ENCODE peak calls at places on chromosomes 2 and 18, in five cellular contexts. P, Q, K, N and C are unnamed samples. For H3K4me1, the result is how much of the 10 kb centered on the place peaks cover.

GRCh38 chr18:63731215-63731614 is 28.5 kb downstream of the SERPINB11 start:
- DNase-seq in P (no peak), Q (no peak), K (no peak), N (no peak), C (no peak)

GRCh38 chr2:5696351-5696740 is 4.2 kb downstream of the SOX11 start:
- DNase-seq in P (peak), Q (peak), K (no peak), N (no peak), C (peak)

GRCh38 chr18:21163647-21164625 is 52.3 kb upstream of the ROCK1 start:
- DNase-seq in P (peak), Q (peak), K (peak), N (no peak), C (peak)

GRCh38 chr2:119697290-119698013 is 18.5 kb downstream of the TMEM177 start:
- DNase-seq in P (no peak), Q (no peak), K (no peak), N (no peak), C (no peak)

GRCh38 chr18:11518788-11519685 is 90.4 kb upstream of the SLC35G4 start:
- DNase-seq in P (peak), Q (peak), K (peak), N (peak), C (peak)

GRCh38 chr2:8453904-8454302 is 228.0 kb upstream of the ID2 start:
- DNase-seq in P (peak), Q (peak), K (peak), N (no peak), C (no peak)

GRCh38 chr2:23599691-23600090 is 214.7 kb downstream of the KLHL29 start:
- DNase-seq in P (no peak), Q (no peak), K (no peak), N (no peak), C (peak)

GRCh38 chr18:45856526-45856925 is 31.1 kb downstream of the SIGLEC15 start:
- DNase-seq in P (peak), Q (peak), K (no peak), N (no peak), C (no peak)

GRCh38 chr2:36184848-36185247 is 170.7 kb upstream of the CRIM1 start:
- DNase-seq in P (no peak), Q (no peak), K (no peak), N (no peak), C (no peak)

GRCh38 chr2:63982335-63982734 is 36.9 kb downstream of the VPS54 start:
- DNase-seq in P (no peak), Q (no peak), K (no peak), N (no peak), C (no peak)

GRCh38 chr2:120820885-120821279 is 85.2 kb downstream of the GLI2 start:
- DNase-seq in P (peak), Q (peak), K (no peak), N (no peak), C (peak)

GRCh38 chr2:159267926-159268325 is 18.6 kb downstream of the WDSUB1 start:
- DNase-seq in P (no peak), Q (peak), K (no peak), N (no peak), C (peak)

GRCh38 chr2:143160732-143161707 is 31.8 kb downstream of the ARHGAP15 start:
- DNase-seq in P (no peak), Q (no peak), K (no peak), N (no peak), C (no peak)

GRCh38 chr18:35862115-35862640 is 110.3 kb upstream of the RMP24 start:
- DNase-seq in P (no peak), Q (peak), K (no peak), N (no peak), C (no peak)

GRCh38 chr2:215841175-215841816 is 172.1 kb downstream of the MREG start:
- DNase-seq in P (no peak), Q (no peak), K (no peak), N (no peak), C (no peak)

GRCh38 chr18:75221397-75221796 is 10.8 kb downstream of the TSHZ1 start:
- DNase-seq in P (peak), Q (no peak), K (no peak), N (no peak), C (no peak)

GRCh38 chr2:20349457-20350034 is 1.1 kb downstream of the PUM2 start:
- DNase-seq in P (peak), Q (no peak), K (peak), N (no peak), C (no peak)

GRCh38 chr18:13295894-13296293 is 77.3 kb downstream of the LDLRAD4 start:
- DNase-seq in P (no peak), Q (no peak), K (no peak), N (no peak), C (no peak)

GRCh38 chr2:237668440-237668839 is 41.1 kb downstream of the LRRFIP1 start:
- DNase-seq in P (no peak), Q (no peak), K (no peak), N (no peak), C (no peak)

GRCh38 chr2:44980786-44981713 is 28.2 kb downstream of the SIX2 start:
- DNase-seq in P (no peak), Q (no peak), K (no peak), N (no peak), C (no peak)

GRCh38 chr2:238090887-238091286 is 9.3 kb upstream of the ESPNL start:
- DNase-seq in P (no peak), Q (no peak), K (no peak), N (no peak), C (no peak)

GRCh38 chr2:23993736-23994269 is 16.1 kb upstream of the MFSD2B start:
- DNase-seq in P (no peak), Q (peak), K (no peak), N (no peak), C (no peak)

GRCh38 chr2:129779783-129780182 is 199.7 kb upstream of the RAB6C start:
- DNase-seq in P (no peak), Q (no peak), K (no peak), N (no peak), C (no peak)

GRCh38 chr2:169095631-169096105 is 26.3 kb downstream of the DHRS9 start:
- DNase-seq in P (peak), Q (peak), K (peak), N (peak), C (peak)

GRCh38 chr2:677056-677949 is at the start of gene TMEM18:
- DNase-seq in P (peak), Q (peak), K (peak), N (peak), C (peak)

GRCh38 chr2:16080516-16080915 is 140.2 kb downstream of the MYCN start:
- DNase-seq in P (no peak), Q (no peak), K (no peak), N (no peak), C (no peak)

GRCh38 chr2:86062043-86062442 is 43.6 kb downstream of the POLR1A start:
- DNase-seq in P (peak), Q (peak), K (peak), N (no peak), C (no peak)

DNA sequence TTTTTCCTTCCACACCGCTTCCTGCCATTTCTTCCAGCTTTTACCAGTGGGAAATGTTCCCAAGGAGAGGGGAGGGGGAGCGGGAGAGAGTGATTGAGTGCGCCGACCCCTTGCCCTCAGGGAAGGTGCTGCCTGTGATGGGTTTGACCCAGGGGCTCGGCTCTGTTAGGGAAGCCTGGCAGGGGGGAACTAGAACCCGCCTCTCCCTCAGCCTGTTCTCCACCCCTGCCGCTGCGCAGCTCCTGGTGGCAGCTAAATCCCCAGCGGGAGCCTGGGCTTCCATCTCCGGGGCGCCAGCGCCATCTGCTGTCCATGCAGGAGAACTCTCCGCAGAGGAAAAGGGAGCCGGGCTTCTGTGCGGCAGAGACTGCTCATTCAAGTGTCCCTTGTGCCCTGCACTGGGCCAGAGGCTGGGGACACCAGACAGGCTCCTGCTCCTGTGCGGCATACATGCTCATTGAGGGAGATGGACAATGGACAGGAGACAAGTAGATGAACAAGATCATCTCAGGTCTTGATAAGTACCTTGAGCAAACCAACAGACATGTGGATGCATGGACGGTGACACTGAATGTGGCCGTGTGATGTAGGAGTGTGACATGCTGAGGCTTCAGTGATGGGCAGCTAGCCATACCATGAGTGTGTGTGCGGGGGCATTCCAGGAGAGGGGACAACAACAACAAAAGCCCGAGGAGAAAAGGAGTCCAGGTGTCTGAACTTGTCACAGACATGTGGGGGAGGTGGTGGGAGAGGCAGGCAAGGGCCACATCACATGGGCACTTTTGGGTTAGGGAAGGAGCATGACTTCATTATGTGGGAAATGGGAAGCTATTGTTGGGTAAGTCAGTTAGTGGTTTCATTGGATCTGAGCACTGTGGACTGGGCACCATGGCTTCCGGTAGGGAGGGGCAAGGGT is 13.3 kb downstream of the CHPF start:
- DNase-seq in P (peak), Q (peak), K (peak), N (peak), C (peak)
- H3K4me3 ChIP-seq in P (peak), Q (no peak), K (peak), N (no peak), C (peak)

DNA sequence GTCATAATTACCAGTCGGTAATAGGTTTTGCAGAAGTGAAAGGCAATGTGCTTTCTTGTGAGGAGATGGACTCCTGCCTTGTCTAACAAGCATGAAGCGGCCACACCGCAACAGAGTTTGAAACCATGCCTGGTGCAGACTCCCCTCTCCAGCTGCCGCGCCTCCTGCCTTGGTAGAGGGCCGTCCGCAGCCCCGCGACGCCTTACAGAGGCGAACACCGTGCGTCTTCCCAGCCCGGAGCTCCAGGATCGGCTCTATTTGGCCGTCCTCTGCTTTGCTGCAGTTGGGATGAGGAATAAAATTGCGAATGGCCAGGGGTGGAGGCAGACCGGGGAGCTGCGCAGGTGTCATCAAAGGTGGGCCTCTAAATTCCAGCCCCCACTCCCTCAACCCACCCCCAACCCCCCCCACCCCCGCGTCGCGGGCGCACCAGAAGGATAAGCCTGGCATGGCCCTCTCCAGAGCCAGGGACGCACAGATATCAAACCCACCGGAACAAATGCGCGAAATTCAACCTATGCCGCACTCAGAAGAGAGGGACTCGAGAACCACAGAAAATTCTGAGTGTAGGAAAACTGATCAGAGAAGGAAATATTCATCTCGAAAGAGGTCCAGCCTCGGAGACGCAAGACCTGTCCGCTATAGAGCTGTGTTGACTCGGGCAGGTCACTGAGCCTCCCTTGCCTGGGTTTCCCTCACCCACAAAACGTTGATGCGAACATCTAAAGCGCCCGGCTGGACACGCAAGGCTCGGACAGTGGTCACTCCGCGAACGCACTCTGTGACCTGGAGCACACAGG is 1.1 kb downstream of the TRABD2A start:
- DNase-seq in P (peak), Q (no peak), K (no peak), N (no peak), C (no peak)
- TF ChIP-seq EZH2 in P (no peak), Q (no peak), K (no peak), N (no peak), C (no peak)

GRCh38 chr2:42060028-42060427 is 12.2 kb downstream of the PKDCC start:
- DNase-seq in P (no peak), Q (no peak), K (no peak), N (no peak), C (no peak)

GRCh38 chr2:42059261-42059898 is 11.6 kb downstream of the PKDCC start:
- DNase-seq in P (no peak), Q (no peak), K (no peak), N (no peak), C (no peak)

GRCh38 chr2:42055573-42056514 is 8.0 kb downstream of the PKDCC start:
- DNase-seq in P (no peak), Q (no peak), K (peak), N (no peak), C (no peak)

GRCh38 chr2:42057159-42057901 is 9.5 kb downstream of the PKDCC start:
- DNase-seq in P (no peak), Q (no peak), K (no peak), N (no peak), C (no peak)

DNA sequence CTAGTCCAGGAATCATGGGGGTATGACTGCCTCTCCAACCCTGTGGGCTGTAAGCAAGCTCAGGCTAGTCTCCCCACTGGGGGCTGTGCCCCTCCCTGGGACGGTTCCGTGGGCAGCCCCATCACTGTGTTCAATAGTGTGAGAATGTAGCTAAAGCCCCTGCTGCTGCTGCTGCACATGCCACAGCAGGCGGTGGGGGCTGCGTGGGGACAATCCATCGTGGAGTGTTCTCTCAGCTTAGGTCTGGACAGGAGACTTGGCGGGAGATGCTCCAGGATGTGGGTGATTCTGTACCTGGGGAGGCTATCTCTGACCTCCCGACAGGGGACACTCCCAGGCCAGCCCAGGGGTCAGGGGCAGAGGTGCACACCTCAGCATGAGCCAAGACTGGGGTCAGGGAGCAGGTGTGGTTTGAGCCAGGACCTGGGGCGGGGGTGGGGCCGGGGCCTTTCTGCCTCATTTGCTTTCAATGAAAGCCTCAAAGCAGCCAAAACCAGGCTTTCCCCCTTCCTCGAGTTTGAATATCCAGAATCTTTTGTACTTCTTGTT is 10.2 kb downstream of the PKDCC start:
- DNase-seq in P (no peak), Q (no peak), K (no peak), N (no peak), C (no peak)
- H3K4me1 ChIP-seq in P (under half), Q (under half), K (under half), N (under half), C (under half)

DNA sequence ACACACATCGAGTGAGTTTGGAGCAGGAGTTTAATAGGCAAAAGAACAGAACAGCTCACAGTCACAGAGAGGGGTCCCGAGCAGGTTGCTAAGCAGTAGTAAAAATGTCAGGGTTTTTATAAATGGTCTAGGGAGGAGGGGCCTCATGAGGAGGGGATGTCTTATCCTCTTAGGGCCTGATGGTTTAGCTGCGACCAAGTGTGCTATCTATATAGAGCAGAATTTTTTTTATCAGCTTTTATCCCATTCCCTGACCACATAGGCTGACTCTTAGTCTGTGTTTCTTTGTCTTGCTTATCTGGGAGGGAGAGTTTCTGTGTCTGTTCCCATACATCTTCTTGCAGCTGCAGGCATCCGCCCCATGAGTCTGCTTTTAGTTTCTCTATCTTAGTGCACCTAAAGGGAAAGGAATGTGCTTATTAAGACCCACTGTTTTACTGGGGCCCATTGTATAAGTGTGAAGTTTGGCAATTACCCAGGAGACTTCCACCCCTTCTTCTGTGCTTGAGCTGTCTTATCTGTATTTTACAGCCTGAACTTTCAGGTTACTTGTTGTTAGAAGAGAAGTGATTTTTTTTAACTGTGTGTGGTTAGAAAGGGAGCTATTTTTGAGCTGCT is 30.4 kb upstream of the GMCL1 start:
- DNase-seq in P (peak), Q (peak), K (no peak), N (no peak), C (peak)
- H3K4me3 ChIP-seq in P (peak), Q (no peak), K (no peak), N (no peak), C (no peak)

GRCh38 chr2:176091329-176092258 is 927 bp upstream of the HOXD13 start:
- DNase-seq in P (no peak), Q (no peak), K (no peak), N (no peak), C (no peak)
- TF ChIP-seq EZH2 in P (no peak), Q (peak), K (no peak), N (no peak), C (no peak)

GRCh38 chr2:46193356-46193755 is 103.9 kb upstream of the EPAS1 start:
- DNase-seq in P (no peak), Q (no peak), K (no peak), N (no peak), C (no peak)
- H3K4me1 ChIP-seq in P (under half), Q (under half), K (under half), N (under half), C (under half)

GRCh38 chr18:58567453-58568196 is 61.3 kb downstream of the ALPK2 start:
- DNase-seq in P (peak), Q (peak), K (peak), N (no peak), C (peak)

GRCh38 chr18:58562146-58562998 is 66.5 kb downstream of the ALPK2 start:
- DNase-seq in P (no peak), Q (no peak), K (no peak), N (no peak), C (no peak)

GRCh38 chr18:58565021-58565420 is 63.9 kb downstream of the ALPK2 start:
- DNase-seq in P (peak), Q (no peak), K (no peak), N (no peak), C (no peak)

GRCh38 chr18:58559427-58560186 is 69.3 kb downstream of the ALPK2 start:
- DNase-seq in P (no peak), Q (peak), K (no peak), N (no peak), C (no peak)

GRCh38 chr18:58562999-58563667 is 65.8 kb downstream of the ALPK2 start:
- DNase-seq in P (no peak), Q (no peak), K (no peak), N (no peak), C (no peak)
- H3K4me3 ChIP-seq in P (no peak), Q (no peak), K (no peak), N (no peak), C (no peak)

GRCh38 chr2:218878486-218878885 is 2.2 kb upstream of the WNT10A start:
- DNase-seq in P (no peak), Q (no peak), K (no peak), N (no peak), C (no peak)

GRCh38 chr2:218878941-218879761 is 1.5 kb upstream of the WNT10A start:
- DNase-seq in P (no peak), Q (no peak), K (no peak), N (no peak), C (peak)

GRCh38 chr2:218880749-218881594 is at the start of gene WNT10A:
- DNase-seq in P (no peak), Q (no peak), K (no peak), N (no peak), C (no peak)

GRCh38 chr2:218881744-218882462 is 1.3 kb downstream of the WNT10A start:
- DNase-seq in P (no peak), Q (no peak), K (no peak), N (no peak), C (no peak)

DNA sequence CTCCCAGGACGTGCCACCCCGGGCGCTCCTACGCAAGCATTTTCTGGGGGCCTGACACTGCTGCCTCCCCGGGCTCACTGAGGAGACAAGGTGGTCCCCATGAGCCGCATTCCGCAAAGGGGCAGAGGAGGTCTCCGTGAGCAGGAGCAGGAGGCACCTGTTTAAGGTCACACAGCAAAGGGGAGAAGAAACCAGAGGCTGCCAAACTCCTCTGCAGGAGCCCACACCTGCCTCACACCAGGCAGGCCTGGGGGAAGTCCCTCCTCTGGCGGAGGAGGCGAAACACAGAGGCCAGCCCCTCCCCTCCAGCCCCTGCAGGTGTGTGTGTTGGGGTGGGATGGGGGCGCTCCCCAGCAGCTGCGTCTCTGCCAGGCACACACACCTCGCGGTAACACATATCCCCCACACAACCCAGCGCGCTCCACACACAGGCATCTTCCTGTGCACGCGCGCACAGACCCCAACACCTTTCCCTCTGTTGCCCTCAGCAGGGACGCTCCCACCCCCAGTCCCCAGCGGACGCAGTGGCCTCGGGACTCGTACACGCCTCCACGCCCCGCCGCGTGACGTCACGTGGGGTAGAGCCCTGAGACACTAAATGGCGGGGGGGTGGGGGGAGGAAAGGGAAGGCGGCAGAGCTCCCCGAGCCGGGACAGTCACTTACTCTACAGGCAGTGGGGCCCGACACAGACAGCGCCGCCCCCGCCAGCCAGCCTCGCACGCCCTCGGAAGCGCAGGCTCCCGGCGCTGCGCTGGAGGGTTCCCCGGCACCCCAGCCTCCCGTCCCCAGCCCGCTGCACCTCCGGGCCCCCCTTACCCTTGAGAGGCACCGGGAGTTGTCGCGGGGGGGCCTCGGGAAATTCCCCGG is 537 bp upstream of the WNT10A start:
- DNase-seq in P (peak), Q (no peak), K (no peak), N (no peak), C (peak)
- TF ChIP-seq EZH2 in P (no peak), Q (peak), K (no peak), N (no peak), C (no peak)